ENCODE peak calls at places on chromosomes 2 and 18, in five cellular contexts. One of them, this sample, is unnamed.

GRCh38 chr2:188209218-188209617 is 82.5 kb upstream of the GULP1 start:
- DNase-seq in posterior vena cava: no peak
- DNase-seq in lower lobe of right lung: no peak
- DNase-seq in naive thymus-derived CD8-positive, alpha-beta T cell: no peak
- DNase-seq in omental fat pad: no peak
- DNase-seq in this sample: no peak

GRCh38 chr2:98483257-98483861 is 38.7 kb downstream of the INPP4A start:
- DNase-seq in posterior vena cava: no peak
- DNase-seq in lower lobe of right lung: no peak
- DNase-seq in naive thymus-derived CD8-positive, alpha-beta T cell: no peak
- DNase-seq in omental fat pad: no peak
- DNase-seq in this sample: no peak

GRCh38 chr2:3490191-3491158 is 28.9 kb downstream of the ADI1 start:
- DNase-seq in posterior vena cava: peak; percentile 68
- DNase-seq in lower lobe of right lung: peak; percentile 40
- DNase-seq in naive thymus-derived CD8-positive, alpha-beta T cell: no peak
- DNase-seq in omental fat pad: no peak
- DNase-seq in this sample: no peak

GRCh38 chr2:72414108-72414507 is 266.4 kb upstream of the CYP26B1 start:
- DNase-seq in posterior vena cava: no peak
- DNase-seq in lower lobe of right lung: no peak
- DNase-seq in naive thymus-derived CD8-positive, alpha-beta T cell: no peak
- DNase-seq in omental fat pad: no peak
- DNase-seq in this sample: no peak

GRCh38 chr2:32683520-32684086 is 55.8 kb downstream of the TTC27 start:
- DNase-seq in posterior vena cava: no peak
- DNase-seq in lower lobe of right lung: no peak
- DNase-seq in naive thymus-derived CD8-positive, alpha-beta T cell: no peak
- DNase-seq in omental fat pad: no peak
- DNase-seq in this sample: no peak

GRCh38 chr2:47043142-47043890 is 111.8 kb downstream of the STPG4 start:
- DNase-seq in posterior vena cava: no peak
- DNase-seq in lower lobe of right lung: no peak
- DNase-seq in naive thymus-derived CD8-positive, alpha-beta T cell: no peak
- DNase-seq in omental fat pad: no peak
- DNase-seq in this sample: no peak

GRCh38 chr2:88903744-88904353 is 212.4 kb downstream of the RPIA start:
- DNase-seq in posterior vena cava: no peak
- DNase-seq in lower lobe of right lung: no peak
- DNase-seq in naive thymus-derived CD8-positive, alpha-beta T cell: no peak
- DNase-seq in omental fat pad: no peak
- DNase-seq in this sample: no peak

GRCh38 chr2:86703704-86704370 is 16.3 kb upstream of the RMND5A start:
- DNase-seq in posterior vena cava: no peak
- DNase-seq in lower lobe of right lung: no peak
- DNase-seq in naive thymus-derived CD8-positive, alpha-beta T cell: no peak
- DNase-seq in omental fat pad: no peak
- DNase-seq in this sample: no peak

GRCh38 chr2:203330434-203330833 is 2.2 kb downstream of the ABI2 start:
- DNase-seq in posterior vena cava: no peak
- DNase-seq in lower lobe of right lung: no peak
- DNase-seq in naive thymus-derived CD8-positive, alpha-beta T cell: no peak
- DNase-seq in omental fat pad: no peak
- DNase-seq in this sample: no peak

GRCh38 chr2:200365209-200365608 is 58.7 kb downstream of the SPATS2L start:
- DNase-seq in posterior vena cava: no peak
- DNase-seq in lower lobe of right lung: no peak
- DNase-seq in naive thymus-derived CD8-positive, alpha-beta T cell: no peak
- DNase-seq in omental fat pad: no peak
- DNase-seq in this sample: no peak

GRCh38 chr2:203804070-203804469 is 63.5 kb upstream of the CTLA4 start:
- DNase-seq in posterior vena cava: no peak
- DNase-seq in lower lobe of right lung: no peak
- DNase-seq in naive thymus-derived CD8-positive, alpha-beta T cell: peak; percentile 21
- DNase-seq in omental fat pad: peak; percentile 32
- DNase-seq in this sample: no peak

GRCh38 chr18:78799382-78800089 is 180.1 kb upstream of the SALL3 start:
- DNase-seq in posterior vena cava: peak; percentile 77
- DNase-seq in lower lobe of right lung: no peak
- DNase-seq in naive thymus-derived CD8-positive, alpha-beta T cell: no peak
- DNase-seq in omental fat pad: no peak
- DNase-seq in this sample: no peak

GRCh38 chr2:71498261-71498701 is 44.9 kb downstream of the DYSF start:
- DNase-seq in posterior vena cava: no peak
- DNase-seq in lower lobe of right lung: no peak
- DNase-seq in naive thymus-derived CD8-positive, alpha-beta T cell: no peak
- DNase-seq in omental fat pad: no peak
- DNase-seq in this sample: no peak

GRCh38 chr2:205424326-205424725 is 258.0 kb upstream of the NRP2 start:
- DNase-seq in posterior vena cava: no peak
- DNase-seq in lower lobe of right lung: no peak
- DNase-seq in naive thymus-derived CD8-positive, alpha-beta T cell: no peak
- DNase-seq in omental fat pad: no peak
- DNase-seq in this sample: no peak

GRCh38 chr2:54634564-54635511 is 88.6 kb upstream of the EML6 start:
- DNase-seq in posterior vena cava: no peak
- DNase-seq in lower lobe of right lung: no peak
- DNase-seq in naive thymus-derived CD8-positive, alpha-beta T cell: no peak
- DNase-seq in omental fat pad: no peak
- DNase-seq in this sample: peak; percentile 20

GRCh38 chr2:60003076-60003475 is 550.4 kb downstream of the BCL11A start:
- DNase-seq in posterior vena cava: no peak
- DNase-seq in lower lobe of right lung: no peak
- DNase-seq in naive thymus-derived CD8-positive, alpha-beta T cell: no peak
- DNase-seq in omental fat pad: no peak
- DNase-seq in this sample: no peak

GRCh38 chr18:69388222-69388621 is 12.5 kb upstream of the DOK6 start:
- DNase-seq in posterior vena cava: no peak
- DNase-seq in lower lobe of right lung: no peak
- DNase-seq in naive thymus-derived CD8-positive, alpha-beta T cell: no peak
- DNase-seq in omental fat pad: no peak
- DNase-seq in this sample: no peak

GRCh38 chr2:588041-588645 is 89.1 kb downstream of the TMEM18 start:
- DNase-seq in posterior vena cava: no peak
- DNase-seq in lower lobe of right lung: no peak
- DNase-seq in naive thymus-derived CD8-positive, alpha-beta T cell: no peak
- DNase-seq in omental fat pad: no peak
- DNase-seq in this sample: no peak

GRCh38 chr2:62471816-62472215 is 34.2 kb downstream of the TMEM17 start:
- DNase-seq in posterior vena cava: no peak
- DNase-seq in lower lobe of right lung: no peak
- DNase-seq in naive thymus-derived CD8-positive, alpha-beta T cell: no peak
- DNase-seq in omental fat pad: no peak
- DNase-seq in this sample: no peak

GRCh38 chr2:212021947-212022346 is 516.7 kb downstream of the ERBB4 start:
- DNase-seq in posterior vena cava: no peak
- DNase-seq in lower lobe of right lung: no peak
- DNase-seq in naive thymus-derived CD8-positive, alpha-beta T cell: no peak
- DNase-seq in omental fat pad: no peak
- DNase-seq in this sample: no peak

GRCh38 chr2:159035790-159036411 is 67.5 kb downstream of the TANC1 start:
- DNase-seq in posterior vena cava: no peak
- DNase-seq in lower lobe of right lung: no peak
- DNase-seq in naive thymus-derived CD8-positive, alpha-beta T cell: no peak
- DNase-seq in omental fat pad: no peak
- DNase-seq in this sample: peak; percentile 80

GRCh38 chr2:183579686-183580085 is 455.4 kb downstream of the NUP35 start:
- DNase-seq in posterior vena cava: no peak
- DNase-seq in lower lobe of right lung: no peak
- DNase-seq in naive thymus-derived CD8-positive, alpha-beta T cell: no peak
- DNase-seq in omental fat pad: no peak
- DNase-seq in this sample: peak; percentile 5

GRCh38 chr2:227824711-227825110 is 11.1 kb downstream of the CCL20 start:
- DNase-seq in posterior vena cava: no peak
- DNase-seq in lower lobe of right lung: no peak
- DNase-seq in naive thymus-derived CD8-positive, alpha-beta T cell: no peak
- DNase-seq in omental fat pad: no peak
- DNase-seq in this sample: no peak

GRCh38 chr2:61949458-61950107 is 44.1 kb downstream of the COMMD1 start:
- DNase-seq in posterior vena cava: no peak
- DNase-seq in lower lobe of right lung: no peak
- DNase-seq in naive thymus-derived CD8-positive, alpha-beta T cell: no peak
- DNase-seq in omental fat pad: no peak
- DNase-seq in this sample: no peak

GRCh38 chr18:23321996-23322395 is 131.1 kb upstream of the RIOK3 start:
- DNase-seq in posterior vena cava: no peak
- DNase-seq in lower lobe of right lung: no peak
- DNase-seq in naive thymus-derived CD8-positive, alpha-beta T cell: no peak
- DNase-seq in omental fat pad: no peak
- DNase-seq in this sample: no peak

GRCh38 chr2:157497603-157498314 is 53.9 kb upstream of the CYTIP start:
- DNase-seq in posterior vena cava: no peak
- DNase-seq in lower lobe of right lung: no peak
- DNase-seq in naive thymus-derived CD8-positive, alpha-beta T cell: no peak
- DNase-seq in omental fat pad: no peak
- DNase-seq in this sample: no peak

GRCh38 chr18:41543815-41544214 is 411.2 kb upstream of the PIK3C3 start:
- DNase-seq in posterior vena cava: no peak
- DNase-seq in lower lobe of right lung: no peak
- DNase-seq in naive thymus-derived CD8-positive, alpha-beta T cell: no peak
- DNase-seq in omental fat pad: no peak
- DNase-seq in this sample: no peak

GRCh38 chr2:38666578-38666926 is 638 bp downstream of the GALM start:
- DNase-seq in posterior vena cava: no peak
- DNase-seq in lower lobe of right lung: peak; percentile 56
- DNase-seq in naive thymus-derived CD8-positive, alpha-beta T cell: no peak
- DNase-seq in omental fat pad: no peak
- DNase-seq in this sample: no peak

GRCh38 chr18:23844991-23845680 is 155.9 kb downstream of the LAMA3 start:
- DNase-seq in posterior vena cava: no peak
- DNase-seq in lower lobe of right lung: no peak
- DNase-seq in naive thymus-derived CD8-positive, alpha-beta T cell: no peak
- DNase-seq in omental fat pad: no peak
- DNase-seq in this sample: no peak

GRCh38 chr2:14558382-14558919 is 74.1 kb upstream of the LRATD1 start:
- DNase-seq in posterior vena cava: no peak
- DNase-seq in lower lobe of right lung: no peak
- DNase-seq in naive thymus-derived CD8-positive, alpha-beta T cell: no peak
- DNase-seq in omental fat pad: no peak
- DNase-seq in this sample: no peak

GRCh38 chr2:238277695-238278094 is 10.7 kb downstream of the PER2 start:
- DNase-seq in posterior vena cava: peak; percentile 66
- DNase-seq in lower lobe of right lung: peak; percentile 43
- DNase-seq in naive thymus-derived CD8-positive, alpha-beta T cell: no peak
- DNase-seq in omental fat pad: no peak
- DNase-seq in this sample: no peak